ENCODE peak calls at places on chromosomes 2 and 18, in eight cellular contexts. S is aorta; L is left ventricle myocardium inferior; Q is Peyer's patch; X is upper lobe of left lung; M is CD8-positive, alpha-beta memory T cell; F is pancreas; W is PC-3. K is an unnamed sample.

GRCh38 chr2:220556658-220557057 is 929.2 kb downstream of the SLC4A3 start:
- DNase-seq in S (no peak), L (no peak), W (peak; percentile 36), F (no peak), M (no peak), X (no peak), Q (no peak), K (no peak)

GRCh38 chr2:223414646-223415045 is 187.5 kb downstream of the SCG2 start:
- DNase-seq in F (no peak), W (no peak), X (no peak), L (peak; percentile 39), Q (no peak), S (peak; percentile 81), M (no peak), K (no peak)

GRCh38 chr2:207711750-207712487 is 479 bp downstream of the CCNYL1 start:
- DNase-seq in F (peak; percentile 76), W (peak; percentile 52), S (peak; percentile 85), M (peak; percentile 35), Q (peak; percentile 78), L (peak; percentile 55), X (peak; percentile 58), K (peak; percentile 47)

GRCh38 chr2:11395971-11396689 is 51.7 kb upstream of the ROCK2 start:
- DNase-seq in Q (no peak), F (no peak), S (no peak), X (no peak), L (no peak), W (no peak), M (no peak), K (no peak)

GRCh38 chr2:122736279-122736678 is 980.8 kb downstream of the TSN start:
- DNase-seq in F (no peak), S (no peak), Q (no peak), X (no peak), W (peak; percentile 44), M (no peak), L (no peak), K (no peak)

GRCh38 chr2:41716497-41716896 is 331.3 kb upstream of the PKDCC start:
- DNase-seq in S (no peak), Q (no peak), X (no peak), M (no peak), L (no peak), W (no peak), F (no peak), K (no peak)

GRCh38 chr2:235026649-235027557 is 75.1 kb downstream of the SH3BP4 start:
- DNase-seq in X (peak; percentile 48), M (no peak), F (peak; percentile 90), W (peak; percentile 99), S (no peak), Q (peak; percentile 87), L (peak; percentile 69), K (peak; percentile 15)

GRCh38 chr2:120195575-120195974 is 27.6 kb downstream of the TMEM185B start:
- DNase-seq in M (no peak), W (no peak), F (no peak), S (no peak), X (no peak), Q (no peak), L (no peak), K (no peak)

GRCh38 chr2:101388232-101388631 is 929 bp upstream of the CREG2 start:
- DNase-seq in F (no peak), Q (no peak), X (no peak), W (peak; percentile 88), M (no peak), L (no peak), S (no peak), K (no peak)

GRCh38 chr18:9734189-9734588 is 26.1 kb downstream of the RAB31 start:
- DNase-seq in X (peak; percentile 79), W (peak; percentile 66), L (no peak), F (no peak), Q (peak; percentile 69), S (no peak), M (no peak), K (no peak)

GRCh38 chr18:75346671-75347070 is 80.8 kb downstream of the SMIM21 start:
- DNase-seq in Q (no peak), M (no peak), F (no peak), W (no peak), X (no peak), L (no peak), S (no peak), K (no peak)

GRCh38 chr2:30223413-30223874 is 7.9 kb upstream of the LBH start:
- DNase-seq in X (no peak), M (peak; percentile 32), F (no peak), Q (no peak), S (no peak), W (no peak), L (no peak), K (no peak)

DNA sequence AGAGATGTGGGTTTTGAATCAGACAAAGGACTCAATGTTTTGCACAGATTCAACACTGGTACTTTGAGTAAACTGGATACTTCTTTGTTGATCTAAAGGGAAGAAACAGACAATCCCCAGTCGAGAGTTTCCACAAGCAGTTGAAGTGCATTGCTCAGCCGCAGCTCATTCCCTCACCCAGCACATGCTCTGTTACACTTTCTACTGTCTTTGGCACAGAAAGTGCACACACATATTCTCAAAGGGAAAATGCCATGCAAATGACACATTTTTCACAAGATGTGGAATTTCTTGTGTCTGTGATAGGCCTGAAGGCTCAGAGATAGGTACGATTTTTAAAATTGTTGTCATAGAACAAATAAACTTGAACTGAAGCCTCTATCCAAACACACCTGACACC is 258.9 kb upstream of the TRIB2 start:
- DNase-seq in W (no peak), Q (no peak), X (peak; percentile 29), S (no peak), L (no peak), F (no peak), M (no peak), K (no peak)
- H3K27ac ChIP-seq in W (no peak overlapping the region), Q (peak overlapping the region; percentile 80), X (peak overlapping the region; percentile 84), S (no peak overlapping the region), L (peak overlapping the region; percentile 79), F (peak overlapping the region; percentile 84), M (no peak overlapping the region), K (no peak overlapping the region)

GRCh38 chr2:134170269-134170668 is 83.6 kb upstream of the MGAT5 start:
- DNase-seq in Q (no peak), F (no peak), S (no peak), L (no peak), M (no peak), W (no peak), X (no peak), K (no peak)

GRCh38 chr2:134174711-134175110 is 79.2 kb upstream of the MGAT5 start:
- DNase-seq in F (no peak), L (peak; percentile 29), W (no peak), S (no peak), M (no peak), Q (no peak), X (no peak), K (no peak)

GRCh38 chr2:134170700-134171099 is 83.2 kb upstream of the MGAT5 start:
- DNase-seq in Q (no peak), L (no peak), S (no peak), M (no peak), X (no peak), W (no peak), F (no peak), K (no peak)

GRCh38 chr2:134175834-134176233 is 78.0 kb upstream of the MGAT5 start:
- DNase-seq in F (no peak), X (no peak), L (no peak), W (peak; percentile 20), Q (no peak), S (no peak), M (no peak), K (no peak)

DNA sequence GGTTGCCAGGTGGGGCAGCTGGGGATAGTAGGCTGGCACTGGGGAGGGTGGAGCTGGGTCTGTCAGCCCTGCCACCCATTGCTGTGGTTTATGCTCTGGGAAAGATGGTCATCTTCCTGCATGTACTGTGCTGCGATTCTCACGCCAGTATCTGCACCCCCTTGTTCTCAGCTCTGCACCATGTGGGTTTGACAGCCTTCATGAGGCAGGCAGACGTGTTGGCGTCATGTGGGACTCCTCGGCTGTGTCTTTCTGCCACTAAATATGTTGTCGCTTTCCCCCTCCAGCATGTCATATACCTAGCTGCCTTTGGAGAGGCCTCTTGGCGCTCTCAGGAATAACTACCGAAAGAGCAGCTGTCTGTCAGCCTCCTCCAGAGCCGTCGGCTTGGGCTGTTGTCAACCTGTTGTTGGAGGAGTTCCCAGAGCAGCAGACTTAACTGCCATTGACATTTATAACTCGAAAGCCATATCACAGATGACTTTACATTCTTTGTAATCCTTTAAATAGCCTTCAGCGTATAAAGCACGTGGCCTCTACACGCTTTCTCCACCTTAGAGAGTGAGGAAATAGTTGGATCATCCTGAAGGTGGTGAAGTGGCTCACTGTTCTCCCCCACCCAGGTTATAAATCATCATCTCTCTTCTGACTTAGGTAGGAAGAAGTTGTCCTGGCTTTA is 80.4 kb upstream of the MGAT5 start:
- DNase-seq in M (no peak), S (no peak), F (no peak), Q (peak; percentile 70), X (no peak), L (peak; percentile 47), W (no peak), K (no peak)
- H3K4me1 ChIP-seq in M (peaks cover 32% of the 10 kb centered on the region), S (peaks cover 2% of the 10 kb centered on the region), F (peaks cover 3% of the 10 kb centered on the region), Q (peaks cover 3% of the 10 kb centered on the region), X (peaks cover 21% of the 10 kb centered on the region), L (peaks cover 90% of the 10 kb centered on the region), W (peaks cover 9% of the 10 kb centered on the region), K (peaks cover 78% of the 10 kb centered on the region)

DNA sequence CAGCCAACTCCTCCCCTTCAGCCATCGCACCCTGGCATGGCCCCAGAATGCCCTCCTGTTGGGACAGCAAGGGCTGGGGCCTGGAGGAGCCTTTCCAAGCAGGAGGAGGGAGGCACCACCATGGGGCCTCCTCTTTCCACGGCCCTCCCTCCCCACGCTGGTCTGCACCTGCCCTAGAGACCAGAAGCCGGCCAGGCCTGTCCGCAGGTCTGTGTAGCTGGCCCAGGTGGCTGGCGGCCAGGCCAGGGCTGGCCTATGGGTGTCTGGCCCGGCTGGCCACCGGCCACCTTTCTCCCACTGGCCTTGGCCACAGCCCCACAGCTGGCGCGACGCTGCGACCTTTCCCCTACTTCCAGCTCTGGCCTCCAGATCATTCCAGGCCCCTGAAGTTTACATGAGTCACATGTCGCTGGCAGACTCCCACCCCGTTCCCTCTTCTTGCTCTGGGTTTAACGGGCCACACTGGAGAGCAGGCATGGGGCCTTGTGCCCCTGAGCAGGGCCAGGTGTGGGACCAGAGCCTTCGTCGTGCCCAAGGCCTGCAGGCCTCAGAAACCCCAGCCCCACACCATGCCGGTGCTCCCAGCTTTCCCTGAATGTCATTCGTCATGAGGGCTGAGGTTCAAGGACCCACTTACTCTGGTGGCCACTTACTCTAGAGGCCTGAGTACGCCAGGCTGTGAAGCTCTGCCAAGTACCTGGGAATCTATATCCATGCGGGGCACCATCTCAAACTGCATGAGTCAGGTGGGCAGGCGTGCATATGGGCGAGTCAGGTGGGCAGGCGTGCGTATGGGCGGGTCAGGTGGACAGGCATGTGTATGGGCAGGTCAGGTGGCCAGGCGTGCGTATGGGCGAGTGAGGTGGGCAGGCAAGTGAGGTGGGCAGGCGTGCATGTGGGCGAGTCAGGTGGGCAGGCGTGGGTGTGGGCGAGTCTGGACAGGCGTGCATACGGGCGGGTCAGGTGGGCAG is 33.3 kb upstream of the KLF11 start:
- DNase-seq in M (no peak), F (peak; percentile 95), S (peak; percentile 95), W (peak; percentile 9), L (peak; percentile 88), X (peak; percentile 69), Q (peak; percentile 57), K (no peak)
- H3K27ac ChIP-seq in M (no peak overlapping the region), F (peak overlapping the region; percentile 96), S (no peak overlapping the region), W (no peak overlapping the region), L (peak overlapping the region; percentile 85), X (peak overlapping the region; percentile 69), Q (peak overlapping the region; percentile 60), K (no peak overlapping the region)

DNA sequence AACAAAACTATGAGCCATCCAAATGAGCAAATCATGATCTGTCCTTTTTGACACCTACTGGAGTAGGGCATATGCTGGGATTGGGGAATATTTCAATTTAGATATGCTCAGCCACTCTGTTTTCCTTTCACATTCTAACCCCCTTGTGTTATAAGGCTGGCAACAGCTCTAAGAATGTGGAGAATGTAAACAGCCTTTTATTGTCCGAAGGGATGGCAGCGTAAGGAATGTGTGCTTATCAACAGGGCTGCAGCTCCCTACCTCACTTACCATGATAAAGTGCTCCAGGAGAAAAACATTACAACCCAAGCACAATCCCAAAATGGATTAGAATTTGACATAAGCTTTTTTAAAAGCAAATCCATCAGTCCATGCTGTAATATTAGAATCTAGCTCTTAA is 2.2 kb downstream of the NXPH2 start:
- DNase-seq in L (no peak), W (peak; percentile 19), M (no peak), S (no peak), X (no peak), F (no peak), Q (no peak), K (no peak)
- H3K4me1 ChIP-seq in L (peaks cover 23% of the 10 kb centered on the region), W (no peaks in the 10 kb centered on the region), M (no peaks in the 10 kb centered on the region), S (no peaks in the 10 kb centered on the region), X (peaks cover 11% of the 10 kb centered on the region), F (no peaks in the 10 kb centered on the region), Q (no peaks in the 10 kb centered on the region), K (no peaks in the 10 kb centered on the region)